ENCODE peak calls at places on chromosomes 5 and 9, in nine cellular contexts. U is GM12865, N is NCI-H2029, T is caudate nucleus, J is A172, Y is H54, X is skeletal muscle cell, O is aorta, I is heart left ventricle. B is an unnamed sample.

GRCh38 chr5:38837416-38837815 is 8.4 kb upstream of the OSMR start:
- DNase-seq in U (no peak), N (no peak), T (no peak), J (no peak), Y (no peak), X (peak; percentile 30), O (no peak), I (no peak), B (no peak)

GRCh38 chr5:67156976-67157583 is 39.5 kb downstream of the CD180 start:
- DNase-seq in U (peak; percentile 70), N (no peak), T (no peak), J (peak; percentile 66), Y (peak; percentile 18), X (no peak), O (no peak), I (no peak), B (no peak)

GRCh38 chr9:18710089-18710488 is 236.1 kb downstream of the ADAMTSL1 start:
- DNase-seq in U (no peak), N (no peak), T (no peak), J (no peak), Y (no peak), X (peak; percentile 52), O (no peak), I (no peak), B (no peak)

GRCh38 chr5:122170630-122171029 is 41.3 kb downstream of the ZNF474 start:
- DNase-seq in U (no peak), N (no peak), T (no peak), J (peak; percentile 71), Y (no peak), X (no peak), O (no peak), I (no peak), B (no peak)

GRCh38 chr5:149959406-149960236 is 937 bp upstream of the SLC26A2 start:
- DNase-seq in U (peak; percentile 70), N (no peak), T (no peak), J (peak; percentile 86), Y (no peak), X (no peak), O (no peak), I (no peak), B (no peak)

GRCh38 chr5:109619024-109619460 is 70.7 kb upstream of the MAN2A1 start:
- DNase-seq in U (no peak), N (no peak), T (no peak), J (no peak), Y (no peak), X (no peak), O (no peak), I (no peak), B (no peak)

GRCh38 chr9:117403848-117404247 is 11.0 kb downstream of the ASTN2 start:
- DNase-seq in U (no peak), N (peak; percentile 82), T (no peak), J (no peak), Y (no peak), X (no peak), O (no peak), I (no peak), B (peak; percentile 64)

GRCh38 chr9:101235105-101235866 is 149.5 kb downstream of the BAAT start:
- DNase-seq in U (peak; percentile 35), N (no peak), T (no peak), J (peak; percentile 7), Y (no peak), X (no peak), O (no peak), I (no peak), B (peak; percentile 45)

GRCh38 chr5:125331987-125332628 is 585.7 kb upstream of the ZNF608 start:
- DNase-seq in U (no peak), N (no peak), T (no peak), J (no peak), Y (no peak), X (no peak), O (no peak), I (no peak), B (no peak)

GRCh38 chr5:24005384-24005783 is 498.0 kb downstream of the PRDM9 start:
- DNase-seq in U (no peak), N (no peak), T (no peak), J (peak; percentile 1), Y (no peak), X (no peak), O (no peak), I (no peak), B (no peak)

GRCh38 chr9:129998491-129999122 is 44.4 kb downstream of the FNBP1 start:
- DNase-seq in U (peak; percentile 70), N (no peak), T (no peak), J (no peak), Y (no peak), X (no peak), O (no peak), I (no peak), B (no peak)

GRCh38 chr9:87569008-87569908 is 71.6 kb downstream of the DAPK1 start:
- DNase-seq in U (peak; percentile 46), N (no peak), T (no peak), J (no peak), Y (no peak), X (no peak), O (no peak), I (no peak), B (no peak)

GRCh38 chr9:98539954-98540353 is 168.8 kb downstream of the GABBR2 start:
- DNase-seq in U (no peak), N (no peak), T (no peak), J (no peak), Y (no peak), X (no peak), O (no peak), I (no peak), B (no peak)

GRCh38 chr5:175816348-175816747 is 55.0 kb upstream of the CPLX2 start:
- DNase-seq in U (no peak), N (no peak), T (no peak), J (no peak), Y (no peak), X (no peak), O (peak; percentile 17), I (no peak), B (no peak)

GRCh38 chr5:135223404-135223803 is 175.6 kb downstream of the MACROH2A1 start:
- DNase-seq in U (no peak), N (no peak), T (no peak), J (no peak), Y (no peak), X (no peak), O (no peak), I (no peak), B (no peak)